ENCODE peak calls at places on chromosomes 11 and 22, in five cellular contexts. D is uterus, T is right atrium auricular region, G is MM.1S, S is psoas muscle. O is an unnamed sample.

GRCh38 chr22:50569041-50569459 is 6.3 kb upstream of the SYCE3 start:
- DNase-seq in D (no peak), T (no peak), G (no peak), S (no peak), O (no peak)

GRCh38 chr22:45578524-45579147 is 76.0 kb downstream of the FBLN1 start:
- DNase-seq in D (no peak), T (no peak), G (no peak), S (peak), O (no peak)

GRCh38 chr11:8285796-8286195 is 22.1 kb upstream of the LMO1 start:
- DNase-seq in D (no peak), T (peak), G (no peak), S (no peak), O (peak)

GRCh38 chr11:8309311-8309710 is 45.6 kb upstream of the LMO1 start:
- DNase-seq in D (no peak), T (no peak), G (no peak), S (no peak), O (no peak)

GRCh38 chr22:32518848-32519247 is 44.2 kb downstream of the FBXO7 start:
- DNase-seq in D (no peak), T (no peak), G (no peak), S (no peak), O (no peak)

GRCh38 chr11:27611946-27612455 is 88.3 kb downstream of the BDNF start:
- DNase-seq in D (no peak), T (no peak), G (no peak), S (no peak), O (no peak)

GRCh38 chr11:25317221-25317620 is 820.4 kb downstream of the LUZP2 start:
- DNase-seq in D (no peak), T (no peak), G (no peak), S (no peak), O (no peak)

GRCh38 chr11:73218106-73218829 is at the start of gene P2RY2:
- DNase-seq in D (peak), T (peak), G (peak), S (peak), O (peak)

GRCh38 chr11:35337136-35337918 is 82.0 kb downstream of the SLC1A2 start:
- DNase-seq in D (no peak), T (no peak), G (no peak), S (no peak), O (no peak)

GRCh38 chr22:41842996-41843970 is 10.4 kb downstream of the SREBF2 start:
- DNase-seq in D (no peak), T (no peak), G (no peak), S (no peak), O (no peak)

GRCh38 chr11:62553839-62554361 is 7.3 kb upstream of the AHNAK start:
- DNase-seq in D (no peak), T (no peak), G (no peak), S (peak), O (no peak)

GRCh38 chr11:128643661-128644060 is 50.2 kb upstream of the FLI1 start:
- DNase-seq in D (no peak), T (no peak), G (no peak), S (no peak), O (no peak)

GRCh38 chr11:15707971-15708370 is 593.2 kb downstream of the INSC start:
- DNase-seq in D (peak), T (no peak), G (no peak), S (peak), O (peak)

GRCh38 chr22:30968015-30968923 is at the start of gene MORC2:
- DNase-seq in D (peak), T (peak), G (peak), S (peak), O (no peak)

GRCh38 chr11:32827276-32827675 is 2.5 kb upstream of the PRRG4 start:
- DNase-seq in D (no peak), T (no peak), G (no peak), S (no peak), O (no peak)

GRCh38 chr11:12195773-12196172 is 85.4 kb downstream of the MICAL2 start:
- DNase-seq in D (no peak), T (no peak), G (peak), S (no peak), O (no peak)

GRCh38 chr22:43426816-43427215 is 15.0 kb downstream of the MPPED1 start:
- DNase-seq in D (no peak), T (no peak), G (no peak), S (no peak), O (no peak)

GRCh38 chr22:36077261-36077660 is 48.6 kb upstream of the RBFOX2 start:
- DNase-seq in D (no peak), T (no peak), G (no peak), S (no peak), O (peak)

DNA sequence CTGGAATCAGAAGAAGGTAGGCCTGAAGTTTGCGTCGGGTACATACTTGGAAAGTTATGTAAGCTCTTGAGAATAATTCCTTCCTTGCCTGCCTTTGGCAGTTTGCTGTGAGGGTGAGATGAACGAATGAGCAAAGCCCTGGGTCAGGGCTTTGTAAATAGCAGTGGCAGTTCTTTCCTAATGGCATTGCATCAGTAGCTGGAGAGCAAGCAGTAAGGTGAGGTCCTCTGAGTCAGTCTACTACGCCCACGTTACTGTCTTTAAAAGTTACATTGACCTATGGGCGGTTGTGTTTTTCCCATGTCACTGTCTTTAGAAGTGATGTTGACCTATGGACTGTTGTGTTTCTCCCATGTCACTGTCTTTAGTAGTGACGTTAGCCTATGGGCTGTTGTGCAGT is 179.1 kb upstream of the E2F8 start:
- DNase-seq in D (no peak), T (no peak), G (no peak), S (no peak), O (no peak)
- H3K4me3 ChIP-seq in D (no peak), T (no peak), G (no peak), S (no peak), O (no peak)

DNA sequence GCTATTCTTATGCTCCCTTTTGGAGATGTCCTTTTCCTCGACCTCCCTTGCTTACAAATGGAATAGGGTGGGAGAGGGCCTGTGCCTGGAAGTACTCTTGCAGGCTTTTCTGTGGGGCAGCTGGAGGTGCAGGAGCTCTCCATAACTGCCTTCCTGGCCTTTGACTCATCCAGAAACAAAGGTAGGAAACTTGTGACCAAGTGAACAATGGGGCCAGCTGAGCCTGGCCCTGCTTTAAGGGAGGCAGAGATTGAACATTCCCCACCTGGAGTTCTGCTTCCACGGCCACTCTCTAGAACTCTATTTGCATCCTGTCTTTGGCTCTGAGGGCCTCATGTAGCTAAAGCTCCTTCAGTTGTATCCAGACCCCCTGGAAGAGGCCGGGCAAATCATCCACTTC is 5.1 kb upstream of the LYVE1 start:
- DNase-seq in D (no peak), T (no peak), G (no peak), S (no peak), O (no peak)
- H3K4me3 ChIP-seq in D (no peak), T (no peak), G (no peak), S (no peak), O (no peak)

GRCh38 chr11:45930031-45930794 is 7.8 kb downstream of the LARGE2 start:
- DNase-seq in D (no peak), T (no peak), G (peak), S (no peak), O (peak)

GRCh38 chr11:45930951-45931563 is 8.6 kb downstream of the LARGE2 start:
- DNase-seq in D (no peak), T (no peak), G (no peak), S (no peak), O (no peak)

GRCh38 chr11:45933131-45933821 is 10.8 kb downstream of the LARGE2 start:
- DNase-seq in D (no peak), T (no peak), G (no peak), S (no peak), O (no peak)

GRCh38 chr11:45932217-45932616 is 9.8 kb downstream of the LARGE2 start:
- DNase-seq in D (no peak), T (no peak), G (no peak), S (no peak), O (peak)

GRCh38 chr11:45931739-45932138 is 9.3 kb downstream of the LARGE2 start:
- DNase-seq in D (no peak), T (no peak), G (no peak), S (no peak), O (no peak)
- H3K4me3 ChIP-seq in D (no peak), T (no peak), G (no peak), S (no peak), O (no peak)

GRCh38 chr11:2991477-2992233 is 474 bp downstream of the NAP1L4 start:
- DNase-seq in D (no peak), T (no peak), G (peak), S (no peak), O (no peak)
- H3K4me3 ChIP-seq in D (peak), T (peak), G (peak), S (peak), O (peak)

DNA sequence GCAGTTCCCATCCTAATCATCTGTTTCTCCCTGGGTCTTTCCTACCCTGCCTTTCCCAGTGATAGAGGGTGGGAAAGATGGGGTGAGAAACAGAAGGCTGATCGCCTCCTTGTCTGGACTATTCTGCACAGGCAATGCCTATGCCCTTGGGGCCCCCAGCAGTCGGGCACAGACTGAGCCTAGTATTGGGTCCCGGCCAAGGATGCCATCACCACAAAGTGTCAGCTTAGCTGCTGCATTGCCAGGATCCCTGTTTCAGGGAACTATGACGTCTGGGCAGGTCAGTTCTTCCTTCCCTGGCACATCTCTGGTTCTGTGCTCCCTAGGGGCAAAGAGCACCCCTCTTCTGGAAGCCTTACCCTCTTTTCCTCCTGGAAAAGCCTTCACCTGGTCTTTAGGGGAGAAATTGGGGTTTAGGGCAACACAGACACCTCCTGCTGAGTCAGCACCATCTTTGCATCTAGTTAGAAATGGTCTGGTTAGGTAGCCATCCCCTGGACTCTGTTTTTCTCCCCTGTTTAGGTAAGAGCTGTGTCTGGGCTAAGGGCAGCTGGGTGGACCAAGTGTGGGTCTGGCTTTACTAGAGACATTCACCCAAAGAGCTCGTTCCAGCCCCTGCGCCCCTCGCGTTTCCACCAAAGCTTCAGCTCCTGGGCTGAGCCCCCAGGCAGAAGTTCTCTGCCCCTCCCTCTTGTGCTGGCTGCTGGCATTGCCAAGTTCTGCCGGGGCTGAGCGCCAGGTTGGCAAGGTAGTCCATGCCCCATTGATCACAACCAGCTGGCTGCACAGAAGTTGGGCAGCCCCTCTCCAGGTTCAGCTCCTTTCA is 2.0 kb downstream of the ADAMTS8 start:
- DNase-seq in D (no peak), T (no peak), G (no peak), S (no peak), O (no peak)
- H3K4me3 ChIP-seq in D (no peak), T (no peak), G (no peak), S (peak), O (no peak)

DNA sequence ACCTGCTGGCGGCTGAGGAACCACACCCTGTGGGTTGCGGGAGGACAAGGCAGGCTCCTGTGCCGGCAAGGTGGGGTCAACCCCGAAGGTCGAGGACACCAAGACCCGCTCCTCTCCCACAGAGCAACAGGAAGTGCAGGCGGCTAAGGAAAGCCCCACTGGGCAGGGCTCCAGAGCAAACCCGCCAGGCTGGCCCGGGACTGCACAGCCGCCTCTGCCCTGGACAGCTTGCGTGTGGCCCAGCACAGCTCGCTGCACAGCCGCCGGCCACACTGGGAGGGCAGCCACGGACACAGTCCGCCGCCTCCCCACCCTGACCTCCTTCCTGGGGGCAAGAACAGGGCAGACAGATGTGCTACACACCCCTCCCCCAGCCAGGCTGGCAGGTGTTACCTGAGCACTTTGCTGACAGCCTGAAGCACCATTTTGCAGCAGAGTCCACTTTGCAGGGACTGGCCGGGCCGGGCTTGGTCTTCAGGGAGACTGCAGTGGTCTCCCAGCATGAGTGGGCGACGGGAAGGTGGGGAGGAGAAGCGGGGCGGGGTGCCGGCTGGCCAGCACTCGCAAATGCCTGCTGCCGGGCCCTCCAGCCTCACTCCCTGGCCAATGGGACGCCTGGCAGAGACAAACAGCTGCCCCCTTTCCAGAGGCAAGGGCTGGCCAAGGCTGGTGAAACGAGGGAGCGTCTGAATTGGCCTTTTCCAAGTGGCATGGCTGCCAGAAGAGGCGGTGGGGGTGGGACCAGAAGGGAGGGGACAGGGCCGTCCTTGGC is at the start of gene MOB2:
- DNase-seq in D (peak), T (no peak), G (no peak), S (peak), O (no peak)
- H3K4me3 ChIP-seq in D (peak), T (peak), G (no peak), S (peak), O (no peak)